ENCODE peak calls at places on chromosomes 12 and 14, in five cellular contexts. B, E, D, Y and A are unnamed samples.

GRCh38 chr12:53625373-53625945 is 723 bp downstream of the ATF7 start:
- DNase-seq in B (no peak), E (no peak), D (no peak), Y (no peak), A (no peak)

GRCh38 chr12:10936495-10936894 is 2.6 kb downstream of the TAS2R14 start:
- DNase-seq in B (no peak), E (no peak), D (no peak), Y (no peak), A (no peak)

GRCh38 chr14:104395941-104396681 is 183.5 kb upstream of the C14orf180 start:
- DNase-seq in B (peak; percentile 28), E (no peak), D (peak; percentile 30), Y (no peak), A (no peak)

GRCh38 chr14:61331992-61332657 is 10.7 kb downstream of the PRKCH start:
- DNase-seq in B (no peak), E (no peak), D (peak; percentile 27), Y (no peak), A (no peak)

GRCh38 chr14:71497645-71498086 is 434.6 kb upstream of the RGS6 start:
- DNase-seq in B (no peak), E (no peak), D (no peak), Y (no peak), A (no peak)

GRCh38 chr12:95515197-95515596 is 36.1 kb downstream of the USP44 start:
- DNase-seq in B (no peak), E (no peak), D (no peak), Y (no peak), A (no peak)

GRCh38 chr14:79118291-79118690 is 948.1 kb downstream of the NRXN3 start:
- DNase-seq in B (peak; percentile 28), E (no peak), D (peak; percentile 36), Y (no peak), A (no peak)

GRCh38 chr14:34781242-34781641 is 66.8 kb upstream of the CFL2 start:
- DNase-seq in B (no peak), E (no peak), D (peak; percentile 50), Y (peak; percentile 97), A (no peak)

GRCh38 chr12:14938301-14938700 is at the start of gene ERP27:
- DNase-seq in B (no peak), E (no peak), D (no peak), Y (no peak), A (no peak)

GRCh38 chr12:11059784-11060183 is 2.3 kb downstream of the TAS2R46 start:
- DNase-seq in B (no peak), E (no peak), D (no peak), Y (peak; percentile 4), A (no peak)

GRCh38 chr14:100487304-100487703 is 99.9 kb downstream of the BEGAIN start:
- DNase-seq in B (no peak), E (no peak), D (no peak), Y (no peak), A (no peak)

GRCh38 chr12:126998747-126999285 is 1268.2 kb upstream of the TMEM132C start:
- DNase-seq in B (no peak), E (peak; percentile 60), D (no peak), Y (no peak), A (no peak)

GRCh38 chr12:98745578-98746391 is 100.7 kb downstream of the APAF1 start:
- DNase-seq in B (peak; percentile 46), E (no peak), D (peak; percentile 59), Y (peak; percentile 10), A (no peak)

GRCh38 chr14:49796025-49796424 is 28.1 kb downstream of the KLHDC2 start:
- DNase-seq in B (no peak), E (no peak), D (no peak), Y (no peak), A (no peak)

GRCh38 chr12:62606654-62607053 is 140.0 kb downstream of the MON2 start:
- DNase-seq in B (no peak), E (no peak), D (no peak), Y (no peak), A (no peak)

GRCh38 chr12:18559242-18559641 is 178.6 kb downstream of the PLCZ1 start:
- DNase-seq in B (no peak), E (no peak), D (no peak), Y (no peak), A (no peak)

GRCh38 chr14:31935406-31935805 is 141.7 kb upstream of the ARHGAP5 start:
- DNase-seq in B (no peak), E (no peak), D (no peak), Y (no peak), A (no peak)

GRCh38 chr12:26244503-26244902 is 49.1 kb downstream of the SSPN start:
- DNase-seq in B (no peak), E (no peak), D (no peak), Y (no peak), A (no peak)

GRCh38 chr12:12272869-12273268 is 6.0 kb upstream of the LRP6 start:
- DNase-seq in B (no peak), E (no peak), D (no peak), Y (peak; percentile 34), A (no peak)

GRCh38 chr14:102390486-102390885 is 27.7 kb downstream of the TECPR2 start:
- DNase-seq in B (no peak), E (no peak), D (no peak), Y (no peak), A (no peak)

GRCh38 chr14:74949859-74950572 is 5.4 kb downstream of the PGF start:
- DNase-seq in B (no peak), E (no peak), D (no peak), Y (no peak), A (no peak)

GRCh38 chr14:51094282-51094821 is 553 bp downstream of the TRIM9 start:
- DNase-seq in B (peak; percentile 43), E (peak; percentile 26), D (no peak), Y (peak; percentile 5), A (no peak)

GRCh38 chr12:107450541-107450940 is 235.1 kb upstream of the PWP1 start:
- DNase-seq in B (no peak), E (no peak), D (no peak), Y (no peak), A (no peak)

GRCh38 chr12:40788276-40788675 is 96.0 kb downstream of the CNTN1 start:
- DNase-seq in B (peak; percentile 54), E (no peak), D (no peak), Y (no peak), A (no peak)

GRCh38 chr12:49632401-49632800 is 9.0 kb downstream of the PRPF40B start:
- DNase-seq in B (no peak), E (no peak), D (no peak), Y (no peak), A (no peak)

GRCh38 chr14:69260246-69260978 is 454 bp downstream of the GALNT16 start:
- DNase-seq in B (peak; percentile 60), E (peak; percentile 61), D (no peak), Y (peak; percentile 53), A (no peak)

GRCh38 chr14:104434214-104435076 is 145.1 kb upstream of the C14orf180 start:
- DNase-seq in B (peak; percentile 12), E (no peak), D (no peak), Y (no peak), A (no peak)

GRCh38 chr12:119128527-119128926 is 50.2 kb upstream of the HSPB8 start:
- DNase-seq in B (no peak), E (no peak), D (no peak), Y (no peak), A (no peak)

GRCh38 chr12:51823875-51824565 is 24.5 kb downstream of the FIGNL2 start:
- DNase-seq in B (peak; percentile 72), E (no peak), D (peak; percentile 43), Y (peak; percentile 62), A (no peak)

GRCh38 chr14:77324289-77324688 is 3.5 kb downstream of the GSTZ1 start:
- DNase-seq in B (no peak), E (no peak), D (no peak), Y (no peak), A (no peak)

GRCh38 chr14:85122690-85123089 is 407.3 kb upstream of the FLRT2 start:
- DNase-seq in B (no peak), E (no peak), D (no peak), Y (peak; percentile 61), A (no peak)

GRCh38 chr12:89235189-89235993 is 116.9 kb downstream of the DUSP6 start:
- DNase-seq in B (no peak), E (no peak), D (no peak), Y (peak; percentile 39), A (no peak)

GRCh38 chr12:111605931-111606625 is 7.0 kb upstream of the ATXN2 start:
- DNase-seq in B (no peak), E (no peak), D (no peak), Y (no peak), A (no peak)

GRCh38 chr12:51245476-51246253 is 7.0 kb downstream of the DAZAP2 start:
- DNase-seq in B (no peak), E (no peak), D (no peak), Y (no peak), A (no peak)

GRCh38 chr12:102501773-102502172 is 21.4 kb upstream of the IGF1 start:
- DNase-seq in B (no peak), E (no peak), D (no peak), Y (no peak), A (no peak)

GRCh38 chr12:46546634-46547273 is 174.2 kb upstream of the SLC38A2 start:
- DNase-seq in B (no peak), E (no peak), D (no peak), Y (peak; percentile 49), A (no peak)

GRCh38 chr14:50225067-50225973 is 6.1 kb downstream of the SOS2 start:
- DNase-seq in B (no peak), E (no peak), D (no peak), Y (peak; percentile 65), A (no peak)

GRCh38 chr14:66109426-66109825 is 376.7 kb upstream of the CCDC196 start:
- DNase-seq in B (no peak), E (no peak), D (no peak), Y (no peak), A (no peak)
- H2BK12ac ChIP-seq in B (no peak overlapping the region), E (no peak overlapping the region), D (no peak overlapping the region), Y (no peak overlapping the region), A (no peak overlapping the region)

GRCh38 chr12:65613692-65614091 is 210.6 kb upstream of the HMGA2 start:
- DNase-seq in B (no peak), E (no peak), D (no peak), Y (no peak), A (no peak)
- H2BK12ac ChIP-seq in B (no peak overlapping the region), E (no peak overlapping the region), D (peak overlapping the region; percentile 85), Y (no peak overlapping the region), A (no peak overlapping the region)

DNA sequence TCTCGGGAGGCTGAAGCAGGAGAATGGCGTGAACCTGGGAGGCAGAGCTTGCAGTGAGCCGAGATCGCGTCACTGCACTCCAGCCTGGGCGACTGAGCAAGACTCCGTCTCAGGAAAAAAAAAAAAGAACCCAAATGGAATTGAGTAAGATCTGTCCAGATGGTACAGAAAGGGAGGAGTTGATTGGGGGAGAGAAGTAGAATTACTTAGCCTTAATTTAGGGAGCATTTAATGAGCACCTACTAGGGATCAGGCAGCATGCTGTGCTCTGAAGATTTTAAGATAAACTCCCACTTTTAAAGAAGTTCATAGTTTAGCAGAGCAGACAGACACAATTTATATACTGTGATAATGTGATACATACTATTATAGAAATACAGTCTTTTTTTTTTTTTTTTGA is 4.5 kb downstream of the RAB5B start:
- DNase-seq in B (no peak), E (no peak), D (no peak), Y (no peak), A (no peak)
- H2BK12ac ChIP-seq in B (no peak overlapping the region), E (no peak overlapping the region), D (no peak overlapping the region), Y (no peak overlapping the region), A (no peak overlapping the region)

DNA sequence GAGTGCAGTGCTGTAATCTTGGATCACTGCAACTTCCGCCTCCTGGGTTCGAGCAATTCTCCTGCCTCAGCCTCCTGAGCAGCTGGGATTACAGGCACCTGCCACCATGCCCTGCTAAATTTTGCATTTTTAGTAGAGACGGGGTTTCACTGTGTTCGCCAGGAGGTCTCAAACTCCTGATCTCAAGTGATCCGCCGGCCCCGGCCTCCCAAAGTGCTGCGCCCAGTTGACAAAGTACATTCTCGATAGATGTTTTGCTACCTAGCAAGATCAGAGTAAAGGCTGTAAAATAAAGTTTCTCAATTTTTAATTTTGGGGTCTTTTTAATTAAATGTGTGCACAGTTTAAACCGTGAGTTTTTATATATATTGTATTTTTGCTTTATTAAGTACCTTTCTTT is 248.9 kb downstream of the CCER1 start:
- DNase-seq in B (no peak), E (no peak), D (no peak), Y (no peak), A (no peak)
- H2BK12ac ChIP-seq in B (no peak overlapping the region), E (no peak overlapping the region), D (no peak overlapping the region), Y (no peak overlapping the region), A (no peak overlapping the region)